ENCODE peak calls at places on chromosomes 7 and 10, in seven cellular contexts. J, Z, S, D, N, E and A are unnamed samples.

GRCh38 chr10:119268871-119269506 is 61.6 kb downstream of the GRK5 start:
- DNase-seq in J (no peak), Z (no peak), S (peak), D (no peak), N (no peak), E (no peak), A (no peak)

GRCh38 chr10:62433181-62433692 is 59.1 kb downstream of the ZNF365 start:
- DNase-seq in J (peak), Z (no peak), S (no peak), D (peak), N (no peak), E (peak), A (no peak)

GRCh38 chr10:79347226-79347893 is at the start of gene PPIF:
- DNase-seq in J (peak), Z (peak), S (peak), D (peak), N (peak), E (peak), A (peak)

GRCh38 chr7:151571471-151571870 is 51.8 kb upstream of the RHEB start:
- DNase-seq in J (no peak), Z (no peak), S (no peak), D (no peak), N (no peak), E (no peak), A (no peak)

GRCh38 chr10:131576341-131577177 is 265.0 kb upstream of the TCERG1L start:
- DNase-seq in J (no peak), Z (peak), S (no peak), D (no peak), N (no peak), E (no peak), A (no peak)

GRCh38 chr10:77925410-77925794 is 1.2 kb downstream of the DLG5 start:
- DNase-seq in J (peak), Z (no peak), S (no peak), D (no peak), N (peak), E (no peak), A (peak)

GRCh38 chr7:92609921-92610518 is 19.8 kb upstream of the FAM133B start:
- DNase-seq in J (no peak), Z (no peak), S (no peak), D (no peak), N (peak), E (no peak), A (no peak)

GRCh38 chr7:115153770-115154468 is 232.0 kb downstream of the MDFIC start:
- DNase-seq in J (no peak), Z (no peak), S (no peak), D (no peak), N (no peak), E (no peak), A (no peak)

GRCh38 chr7:30423793-30424505 is 54.6 kb downstream of the NOD1 start:
- DNase-seq in J (no peak), Z (no peak), S (no peak), D (no peak), N (no peak), E (no peak), A (no peak)

GRCh38 chr10:124642076-124642710 is 102.0 kb downstream of the FAM53B start:
- DNase-seq in J (no peak), Z (no peak), S (no peak), D (no peak), N (no peak), E (no peak), A (peak)

GRCh38 chr10:127776816-127777215 is 39.8 kb downstream of the FOXI2 start:
- DNase-seq in J (no peak), Z (no peak), S (no peak), D (no peak), N (no peak), E (no peak), A (no peak)

GRCh38 chr7:135959655-135960363 is 17.4 kb downstream of the MTPN start:
- DNase-seq in J (no peak), Z (no peak), S (no peak), D (no peak), N (no peak), E (no peak), A (no peak)

GRCh38 chr10:17109475-17110207 is 20.0 kb downstream of the CUBN start:
- DNase-seq in J (peak), Z (no peak), S (no peak), D (peak), N (no peak), E (no peak), A (no peak)

GRCh38 chr7:45893374-45893995 is 5.2 kb downstream of the IGFBP1 start:
- DNase-seq in J (no peak), Z (no peak), S (no peak), D (no peak), N (no peak), E (no peak), A (no peak)

GRCh38 chr7:44142028-44142427 is 896 bp upstream of the MYL7 start:
- DNase-seq in J (no peak), Z (no peak), S (no peak), D (no peak), N (no peak), E (no peak), A (no peak)

GRCh38 chr7:27972272-27972671 is 208.3 kb downstream of the JAZF1 start:
- DNase-seq in J (no peak), Z (no peak), S (peak), D (no peak), N (no peak), E (no peak), A (no peak)

GRCh38 chr7:21507627-21508343 is 35.1 kb upstream of the DNAH11 start:
- DNase-seq in J (no peak), Z (no peak), S (peak), D (no peak), N (no peak), E (no peak), A (no peak)

GRCh38 chr7:149790146-149790548 is 16.8 kb upstream of the ZNF467 start:
- DNase-seq in J (no peak), Z (no peak), S (peak), D (no peak), N (peak), E (no peak), A (no peak)

GRCh38 chr10:70592746-70593512 is 9.6 kb downstream of the PRF1 start:
- DNase-seq in J (no peak), Z (no peak), S (no peak), D (no peak), N (no peak), E (no peak), A (no peak)

GRCh38 chr10:69819713-69820506 is 18.2 kb downstream of the COL13A1 start:
- DNase-seq in J (no peak), Z (no peak), S (no peak), D (no peak), N (no peak), E (no peak), A (no peak)

GRCh38 chr7:29974286-29974685 is 15.3 kb downstream of the SCRN1 start:
- DNase-seq in J (no peak), Z (no peak), S (no peak), D (no peak), N (no peak), E (no peak), A (no peak)

GRCh38 chr7:108308276-108308675 is 148.0 kb downstream of the NRCAM start:
- DNase-seq in J (no peak), Z (no peak), S (no peak), D (no peak), N (no peak), E (no peak), A (no peak)